ENCODE peak calls at places on chromosome 1, in ten cellular contexts. L, Y, D, W, P, A, G, Z, C and M are unnamed samples.
A peak's percentile ranks its signal among the peaks of the same experiment; 100 is the strongest.

GRCh38 chr1:27778022-27778421 is 5.0 kb downstream of the STX12 start:
- DNase-seq in L (no peak), Y (no peak), D (no peak), W (peak; percentile 15), P (no peak), A (no peak), G (no peak), Z (no peak), C (no peak), M (no peak)

GRCh38 chr1:65924471-65924870 is 131.8 kb downstream of the PDE4B start:
- DNase-seq in L (no peak), Y (no peak), D (no peak), W (no peak), P (no peak), A (no peak), G (peak; percentile 65), Z (no peak), C (no peak), M (no peak)

GRCh38 chr1:225817611-225818061 is 7.7 kb downstream of the EPHX1 start:
- DNase-seq in L (no peak), Y (no peak), D (peak; percentile 68), W (peak; percentile 95), P (no peak), A (peak; percentile 74), G (peak; percentile 95), Z (peak; percentile 89), C (no peak), M (peak; percentile 69)

GRCh38 chr1:147225193-147225730 is at the start of gene FMO5:
- DNase-seq in L (no peak), Y (peak; percentile 15), D (peak; percentile 38), W (peak; percentile 86), P (peak; percentile 43), A (peak; percentile 20), G (peak; percentile 62), Z (peak; percentile 87), C (peak; percentile 49), M (no peak)

GRCh38 chr1:238951809-238952208 is 434.6 kb upstream of the CHRM3 start:
- DNase-seq in L (no peak), Y (no peak), D (no peak), W (peak; percentile 49), P (no peak), A (no peak), G (peak; percentile 10), Z (no peak), C (no peak), M (no peak)

GRCh38 chr1:111880866-111881837 is 108.3 kb downstream of the KCND3 start:
- DNase-seq in L (no peak), Y (no peak), D (no peak), W (peak; percentile 14), P (no peak), A (no peak), G (no peak), Z (no peak), C (no peak), M (no peak)

GRCh38 chr1:245686006-245686405 is 531.2 kb downstream of the KIF26B start:
- DNase-seq in L (no peak), Y (no peak), D (no peak), W (no peak), P (no peak), A (no peak), G (no peak), Z (no peak), C (no peak), M (no peak)

GRCh38 chr1:211947396-211948295 is 87.7 kb downstream of the INTS7 start:
- DNase-seq in L (no peak), Y (no peak), D (no peak), W (no peak), P (no peak), A (no peak), G (no peak), Z (no peak), C (no peak), M (no peak)

GRCh38 chr1:181776044-181776443 is 285.5 kb downstream of the ZNF648 start:
- DNase-seq in L (no peak), Y (no peak), D (no peak), W (no peak), P (no peak), A (no peak), G (no peak), Z (no peak), C (no peak), M (no peak)

GRCh38 chr1:54800899-54801759 is at the start of gene TTC22:
- DNase-seq in L (peak; percentile 41), Y (peak; percentile 47), D (no peak), W (peak; percentile 80), P (peak; percentile 80), A (no peak), G (no peak), Z (no peak), C (peak; percentile 73), M (no peak)

GRCh38 chr1:60949154-60949825 is 133.1 kb upstream of the NFIA start:
- DNase-seq in L (no peak), Y (no peak), D (no peak), W (no peak), P (no peak), A (no peak), G (no peak), Z (no peak), C (no peak), M (no peak)

GRCh38 chr1:234680331-234680904 is 70.4 kb upstream of the IRF2BP2 start:
- DNase-seq in L (no peak), Y (no peak), D (no peak), W (no peak), P (no peak), A (no peak), G (no peak), Z (no peak), C (no peak), M (no peak)

GRCh38 chr1:185670187-185670627 is 64.0 kb upstream of the HMCN1 start:
- DNase-seq in L (no peak), Y (peak; percentile 13), D (no peak), W (peak; percentile 42), P (peak; percentile 50), A (no peak), G (peak; percentile 66), Z (no peak), C (peak; percentile 65), M (no peak)

GRCh38 chr1:241749041-241749798 is 97.1 kb downstream of the WDR64 start:
- DNase-seq in L (no peak), Y (no peak), D (peak; percentile 41), W (no peak), P (no peak), A (no peak), G (peak; percentile 45), Z (no peak), C (no peak), M (no peak)

GRCh38 chr1:167518331-167518700 is at the start of gene CD247:
- DNase-seq in L (no peak), Y (peak; percentile 51), D (no peak), W (no peak), P (peak; percentile 75), A (no peak), G (no peak), Z (no peak), C (peak; percentile 81), M (no peak)

GRCh38 chr1:200129480-200129879 is 102.0 kb downstream of the NR5A2 start:
- DNase-seq in L (no peak), Y (no peak), D (no peak), W (no peak), P (peak; percentile 33), A (no peak), G (no peak), Z (no peak), C (peak; percentile 36), M (no peak)